ENCODE peak calls at places on chromosomes 6 and 20, in ten cellular contexts. X, K, S, N, O, L, U, J, D and B are unnamed samples.

GRCh38 chr6:14787677-14788076 is 458.2 kb upstream of the JARID2 start:
- DNase-seq in X (no peak), K (no peak), S (no peak), N (no peak), O (no peak), L (no peak), U (no peak), J (no peak), D (no peak), B (no peak)

GRCh38 chr6:35543459-35544193 is 30.9 kb upstream of the TULP1 start:
- DNase-seq in X (no peak), K (no peak), S (no peak), N (no peak), O (no peak), L (no peak), U (no peak), J (no peak), D (no peak), B (peak)

GRCh38 chr6:21201181-21201580 is 392.4 kb upstream of the SOX4 start:
- DNase-seq in X (no peak), K (no peak), S (no peak), N (no peak), O (no peak), L (no peak), U (no peak), J (peak), D (no peak), B (no peak)

GRCh38 chr20:49426873-49427272 is 55.6 kb downstream of the KCNB1 start:
- DNase-seq in X (no peak), K (no peak), S (no peak), N (no peak), O (no peak), L (no peak), U (no peak), J (no peak), D (no peak), B (no peak)

GRCh38 chr6:140050232-140050995 is 676.0 kb upstream of the CITED2 start:
- DNase-seq in X (no peak), K (no peak), S (no peak), N (no peak), O (no peak), L (no peak), U (no peak), J (no peak), D (peak), B (no peak)

GRCh38 chr6:16239090-16239797 is 857 bp downstream of the GMPR start:
- DNase-seq in X (peak), K (no peak), S (no peak), N (no peak), O (no peak), L (peak), U (peak), J (no peak), D (peak), B (no peak)

GRCh38 chr20:44494266-44494665 is 18.6 kb downstream of the TTPAL start:
- DNase-seq in X (no peak), K (no peak), S (no peak), N (no peak), O (peak), L (no peak), U (no peak), J (no peak), D (no peak), B (no peak)

GRCh38 chr6:45491048-45491447 is 113.3 kb upstream of the SUPT3H start:
- DNase-seq in X (no peak), K (no peak), S (no peak), N (no peak), O (no peak), L (no peak), U (no peak), J (no peak), D (no peak), B (no peak)

GRCh38 chr6:89385156-89385667 is 26.9 kb downstream of the RRAGD start:
- DNase-seq in X (no peak), K (no peak), S (no peak), N (no peak), O (no peak), L (no peak), U (no peak), J (peak), D (no peak), B (no peak)

GRCh38 chr6:157298325-157298724 is 25.0 kb downstream of the TMEM242 start:
- DNase-seq in X (no peak), K (no peak), S (no peak), N (peak), O (no peak), L (no peak), U (no peak), J (no peak), D (no peak), B (no peak)